ENCODE peak calls at places on chromosomes 6 and 20, in six cellular contexts. One of them, this sample, is unnamed.

GRCh38 chr20:44056010-44056698 is 130.8 kb downstream of the JPH2 start:
- DNase-seq in HCT116: no peak
- DNase-seq in uterus: no peak
- DNase-seq in cardiac muscle cell: peak
- DNase-seq in A549: peak
- DNase-seq in heart right ventricle: no peak
- DNase-seq in this sample: peak

GRCh38 chr6:74851598-74851997 is 354.3 kb downstream of the COL12A1 start:
- DNase-seq in heart right ventricle: no peak
- DNase-seq in HCT116: no peak
- DNase-seq in A549: no peak
- DNase-seq in uterus: no peak
- DNase-seq in cardiac muscle cell: no peak
- DNase-seq in this sample: no peak

GRCh38 chr6:158560787-158561246 is 926 bp downstream of the TMEM181 start:
- DNase-seq in cardiac muscle cell: peak
- DNase-seq in HCT116: no peak
- DNase-seq in heart right ventricle: no peak
- DNase-seq in uterus: no peak
- DNase-seq in A549: no peak
- DNase-seq in this sample: no peak

GRCh38 chr6:134207431-134207830 is 110.5 kb downstream of the SGK1 start:
- DNase-seq in HCT116: no peak
- DNase-seq in uterus: no peak
- DNase-seq in A549: no peak
- DNase-seq in heart right ventricle: no peak
- DNase-seq in cardiac muscle cell: no peak
- DNase-seq in this sample: no peak

GRCh38 chr6:66993272-66993671 is 1286.2 kb upstream of the EYS start:
- DNase-seq in heart right ventricle: no peak
- DNase-seq in cardiac muscle cell: no peak
- DNase-seq in A549: no peak
- DNase-seq in HCT116: no peak
- DNase-seq in uterus: no peak
- DNase-seq in this sample: no peak

GRCh38 chr6:83847179-83847578 is 6.0 kb upstream of the RIPPLY2 start:
- DNase-seq in HCT116: no peak
- DNase-seq in uterus: no peak
- DNase-seq in heart right ventricle: no peak
- DNase-seq in A549: no peak
- DNase-seq in cardiac muscle cell: no peak
- DNase-seq in this sample: no peak

GRCh38 chr6:40344566-40345185 is 242.5 kb downstream of the LRFN2 start:
- DNase-seq in uterus: no peak
- DNase-seq in A549: no peak
- DNase-seq in HCT116: no peak
- DNase-seq in cardiac muscle cell: no peak
- DNase-seq in heart right ventricle: no peak
- DNase-seq in this sample: no peak

GRCh38 chr20:55172310-55173002 is 697.1 kb downstream of the DOK5 start:
- DNase-seq in cardiac muscle cell: no peak
- DNase-seq in heart right ventricle: no peak
- DNase-seq in A549: no peak
- DNase-seq in uterus: no peak
- DNase-seq in HCT116: no peak
- DNase-seq in this sample: no peak

GRCh38 chr6:127186889-127187288 is 68.4 kb downstream of the RSPO3 start:
- DNase-seq in cardiac muscle cell: peak
- DNase-seq in HCT116: peak
- DNase-seq in A549: peak
- DNase-seq in uterus: no peak
- DNase-seq in heart right ventricle: peak
- DNase-seq in this sample: peak

GRCh38 chr6:45438849-45439406 is 61.2 kb upstream of the SUPT3H start:
- DNase-seq in heart right ventricle: no peak
- DNase-seq in A549: no peak
- DNase-seq in HCT116: peak
- DNase-seq in cardiac muscle cell: no peak
- DNase-seq in uterus: no peak
- DNase-seq in this sample: no peak

GRCh38 chr20:24823176-24823575 is 125.9 kb upstream of the CST7 start:
- DNase-seq in heart right ventricle: no peak
- DNase-seq in cardiac muscle cell: no peak
- DNase-seq in HCT116: no peak
- DNase-seq in uterus: no peak
- DNase-seq in A549: no peak
- DNase-seq in this sample: no peak

GRCh38 chr20:11195169-11195568 is 521.4 kb upstream of the JAG1 start:
- DNase-seq in uterus: no peak
- DNase-seq in cardiac muscle cell: peak
- DNase-seq in HCT116: no peak
- DNase-seq in A549: no peak
- DNase-seq in heart right ventricle: peak
- DNase-seq in this sample: peak

GRCh38 chr20:57794600-57795346 is 85.0 kb upstream of the PMEPA1 start:
- DNase-seq in A549: no peak
- DNase-seq in cardiac muscle cell: no peak
- DNase-seq in heart right ventricle: no peak
- DNase-seq in HCT116: no peak
- DNase-seq in uterus: no peak
- DNase-seq in this sample: no peak

GRCh38 chr20:48760403-48760889 is 67.4 kb downstream of the PREX1 start:
- DNase-seq in cardiac muscle cell: no peak
- DNase-seq in HCT116: no peak
- DNase-seq in A549: no peak
- DNase-seq in heart right ventricle: peak
- DNase-seq in uterus: no peak
- DNase-seq in this sample: no peak

GRCh38 chr6:27448456-27448855 is 24.4 kb downstream of the ZNF184 start:
- DNase-seq in cardiac muscle cell: no peak
- DNase-seq in heart right ventricle: no peak
- DNase-seq in A549: no peak
- DNase-seq in HCT116: no peak
- DNase-seq in uterus: no peak
- DNase-seq in this sample: no peak

GRCh38 chr6:168884050-168884645 is 369.5 kb downstream of the THBS2 start:
- DNase-seq in uterus: no peak
- DNase-seq in A549: no peak
- DNase-seq in heart right ventricle: no peak
- DNase-seq in HCT116: no peak
- DNase-seq in cardiac muscle cell: no peak
- DNase-seq in this sample: no peak

GRCh38 chr6:20126789-20127653 is 85.2 kb downstream of the MBOAT1 start:
- DNase-seq in heart right ventricle: peak
- DNase-seq in HCT116: peak
- DNase-seq in cardiac muscle cell: peak
- DNase-seq in A549: peak
- DNase-seq in uterus: peak
- DNase-seq in this sample: peak

GRCh38 chr20:23668477-23668951 is 20.3 kb downstream of the CST4 start:
- DNase-seq in cardiac muscle cell: peak
- DNase-seq in HCT116: peak
- DNase-seq in A549: peak
- DNase-seq in uterus: peak
- DNase-seq in heart right ventricle: peak
- DNase-seq in this sample: peak

GRCh38 chr6:35490821-35491557 is 5.9 kb downstream of the TEAD3 start:
- DNase-seq in heart right ventricle: no peak
- DNase-seq in cardiac muscle cell: no peak
- DNase-seq in A549: no peak
- DNase-seq in uterus: peak
- DNase-seq in HCT116: no peak
- DNase-seq in this sample: no peak

GRCh38 chr20:47479506-47479905 is 22.2 kb upstream of the NCOA3 start:
- DNase-seq in HCT116: no peak
- DNase-seq in heart right ventricle: peak
- DNase-seq in uterus: no peak
- DNase-seq in A549: no peak
- DNase-seq in cardiac muscle cell: no peak
- DNase-seq in this sample: peak

GRCh38 chr6:130365166-130366010 is 429 bp upstream of the TMEM200A start:
- DNase-seq in A549: peak
- DNase-seq in cardiac muscle cell: peak
- DNase-seq in heart right ventricle: peak
- DNase-seq in HCT116: peak
- DNase-seq in uterus: peak
- DNase-seq in this sample: peak

GRCh38 chr20:18428490-18429173 is 38.2 kb downstream of the DZANK1 start:
- DNase-seq in heart right ventricle: peak
- DNase-seq in HCT116: no peak
- DNase-seq in A549: peak
- DNase-seq in cardiac muscle cell: no peak
- DNase-seq in uterus: no peak
- DNase-seq in this sample: no peak

GRCh38 chr6:135438907-135439535 is 58.5 kb downstream of the AHI1 start:
- DNase-seq in uterus: no peak
- DNase-seq in A549: no peak
- DNase-seq in cardiac muscle cell: peak
- DNase-seq in heart right ventricle: no peak
- DNase-seq in HCT116: no peak
- DNase-seq in this sample: no peak
- TF ChIP-seq CTCF in uterus: no peak
- TF ChIP-seq CTCF in A549: peak
- TF ChIP-seq CTCF in cardiac muscle cell: peak
- TF ChIP-seq CTCF in heart right ventricle: no peak
- TF ChIP-seq CTCF in HCT116: peak
- TF ChIP-seq CTCF in this sample: no peak

GRCh38 chr20:40305303-40305702 is 383.7 kb downstream of the MAFB start:
- DNase-seq in cardiac muscle cell: peak
- DNase-seq in A549: no peak
- DNase-seq in heart right ventricle: no peak
- DNase-seq in HCT116: no peak
- DNase-seq in uterus: no peak
- DNase-seq in this sample: no peak
- H3K27ac ChIP-seq in cardiac muscle cell: no peak
- H3K27ac ChIP-seq in A549: no peak
- H3K27ac ChIP-seq in heart right ventricle: no peak
- H3K27ac ChIP-seq in HCT116: no peak
- H3K27ac ChIP-seq in uterus: no peak
- H3K27ac ChIP-seq in this sample: no peak

GRCh38 chr6:373031-373430 is 18.5 kb upstream of the IRF4 start:
- DNase-seq in heart right ventricle: no peak
- DNase-seq in A549: no peak
- DNase-seq in HCT116: no peak
- DNase-seq in uterus: no peak
- DNase-seq in cardiac muscle cell: no peak
- DNase-seq in this sample: no peak

GRCh38 chr6:374956-375355 is 16.6 kb upstream of the IRF4 start:
- DNase-seq in cardiac muscle cell: no peak
- DNase-seq in HCT116: no peak
- DNase-seq in uterus: no peak
- DNase-seq in heart right ventricle: no peak
- DNase-seq in A549: no peak
- DNase-seq in this sample: no peak

GRCh38 chr6:376823-377571 is 14.6 kb upstream of the IRF4 start:
- DNase-seq in uterus: no peak
- DNase-seq in cardiac muscle cell: no peak
- DNase-seq in HCT116: no peak
- DNase-seq in A549: no peak
- DNase-seq in heart right ventricle: no peak
- DNase-seq in this sample: no peak

GRCh38 chr6:372336-372911 is 19.1 kb upstream of the IRF4 start:
- DNase-seq in HCT116: no peak
- DNase-seq in A549: no peak
- DNase-seq in cardiac muscle cell: no peak
- DNase-seq in uterus: no peak
- DNase-seq in heart right ventricle: no peak
- DNase-seq in this sample: peak

GRCh38 chr6:373773-374724 is 17.5 kb upstream of the IRF4 start:
- DNase-seq in A549: no peak
- DNase-seq in uterus: no peak
- DNase-seq in heart right ventricle: no peak
- DNase-seq in HCT116: no peak
- DNase-seq in cardiac muscle cell: peak
- DNase-seq in this sample: no peak
- TF ChIP-seq CTCF in A549: no peak
- TF ChIP-seq CTCF in uterus: peak
- TF ChIP-seq CTCF in heart right ventricle: no peak
- TF ChIP-seq CTCF in HCT116: no peak
- TF ChIP-seq CTCF in cardiac muscle cell: peak
- TF ChIP-seq CTCF in this sample: peak

GRCh38 chr20:62699296-62699695 is 9.3 kb upstream of the NTSR1 start:
- DNase-seq in HCT116: no peak
- DNase-seq in cardiac muscle cell: no peak
- DNase-seq in A549: no peak
- DNase-seq in heart right ventricle: no peak
- DNase-seq in uterus: no peak
- DNase-seq in this sample: no peak

GRCh38 chr20:62697468-62697912 is 11.1 kb upstream of the NTSR1 start:
- DNase-seq in cardiac muscle cell: no peak
- DNase-seq in HCT116: no peak
- DNase-seq in heart right ventricle: no peak
- DNase-seq in A549: no peak
- DNase-seq in uterus: no peak
- DNase-seq in this sample: no peak

GRCh38 chr20:62699741-62700140 is 8.9 kb upstream of the NTSR1 start:
- DNase-seq in A549: no peak
- DNase-seq in uterus: no peak
- DNase-seq in cardiac muscle cell: no peak
- DNase-seq in HCT116: no peak
- DNase-seq in heart right ventricle: no peak
- DNase-seq in this sample: no peak

GRCh38 chr20:62696999-62697398 is 11.6 kb upstream of the NTSR1 start:
- DNase-seq in uterus: no peak
- DNase-seq in HCT116: no peak
- DNase-seq in heart right ventricle: no peak
- DNase-seq in cardiac muscle cell: no peak
- DNase-seq in A549: no peak
- DNase-seq in this sample: no peak

DNA sequence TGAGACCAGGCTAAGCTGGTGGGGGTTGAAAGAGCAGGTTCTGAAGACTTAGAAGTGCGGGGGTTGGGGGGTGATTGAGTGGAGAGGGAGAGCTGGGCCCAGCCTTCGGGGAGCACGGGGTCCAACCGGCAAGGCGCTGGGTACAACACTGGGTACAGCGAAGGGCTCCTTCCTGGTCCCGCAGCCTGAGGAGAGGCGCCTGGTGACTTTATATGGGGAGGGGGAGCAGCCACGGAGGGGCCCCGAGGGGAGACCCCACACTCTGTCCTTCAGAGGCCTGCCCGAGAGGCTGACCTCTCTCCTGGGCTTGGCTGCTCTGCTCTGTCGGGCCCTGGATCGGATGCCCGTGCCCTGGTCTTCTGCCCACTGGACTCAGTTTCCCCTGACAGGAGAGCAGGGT is 10.4 kb upstream of the NTSR1 start:
- DNase-seq in uterus: no peak
- DNase-seq in heart right ventricle: no peak
- DNase-seq in cardiac muscle cell: no peak
- DNase-seq in HCT116: no peak
- DNase-seq in A549: no peak
- DNase-seq in this sample: no peak
- H3K27ac ChIP-seq in uterus: no peak
- H3K27ac ChIP-seq in heart right ventricle: no peak
- H3K27ac ChIP-seq in cardiac muscle cell: no peak
- H3K27ac ChIP-seq in HCT116: no peak
- H3K27ac ChIP-seq in A549: no peak
- H3K27ac ChIP-seq in this sample: no peak